ENCODE peak calls at places on chromosomes 2 and 18, in four cellular contexts. E is K562, V is IMR-90, T is GM12878. C is an unnamed sample. For H3K4me1, the result is how much of the 10 kb centered on the place peaks cover.

GRCh38 chr2:176151199-176152099 is at the start of gene HOXD4:
- DNase-seq in E (no peak), V (no peak), T (no peak), C (no peak)

GRCh38 chr2:204024503-204024902 is 87.9 kb downstream of the ICOS start:
- DNase-seq in E (peak), V (peak), T (no peak), C (peak)

GRCh38 chr2:26646986-26647672 is 6.0 kb upstream of the CIB4 start:
- DNase-seq in E (no peak), V (no peak), T (no peak), C (no peak)

GRCh38 chr2:70002241-70002896 is 40.9 kb upstream of the ASPRV1 start:
- DNase-seq in E (no peak), V (no peak), T (no peak), C (no peak)

GRCh38 chr2:14569294-14569693 is 63.2 kb upstream of the LRATD1 start:
- DNase-seq in E (no peak), V (no peak), T (no peak), C (no peak)

GRCh38 chr2:64063454-64063853 is 44.2 kb upstream of the VPS54 start:
- DNase-seq in E (no peak), V (no peak), T (no peak), C (no peak)

GRCh38 chr18:58288922-58289797 is 245.1 kb downstream of the NEDD4L start:
- DNase-seq in E (peak), V (peak), T (no peak), C (no peak)

GRCh38 chr2:237488901-237489860 is 2.1 kb downstream of the MLPH start:
- DNase-seq in E (no peak), V (peak), T (no peak), C (peak)

GRCh38 chr2:38246105-38246504 is 131.0 kb downstream of the ATL2 start:
- DNase-seq in E (no peak), V (no peak), T (no peak), C (no peak)

GRCh38 chr2:2847131-2847740 is 516.2 kb upstream of the MYT1L start:
- DNase-seq in E (no peak), V (no peak), T (no peak), C (no peak)

GRCh38 chr2:199916980-199917379 is 5.9 kb downstream of the C2orf69 start:
- DNase-seq in E (no peak), V (no peak), T (no peak), C (no peak)

GRCh38 chr2:45595724-45596435 is 15.2 kb downstream of the SRBD1 start:
- DNase-seq in E (no peak), V (peak), T (no peak), C (no peak)

GRCh38 chr2:124402274-124402673 is 377.2 kb downstream of the CNTNAP5 start:
- DNase-seq in E (no peak), V (no peak), T (no peak), C (no peak)

GRCh38 chr18:62957885-62958472 is 242.6 kb downstream of the PHLPP1 start:
- DNase-seq in E (peak), V (peak), T (no peak), C (no peak)

GRCh38 chr18:77077836-77078456 is 54.6 kb downstream of the MBP start:
- DNase-seq in E (peak), V (peak), T (no peak), C (no peak)

GRCh38 chr2:190707726-190708125 is 58.8 kb downstream of the NAB1 start:
- DNase-seq in E (no peak), V (no peak), T (no peak), C (no peak)

GRCh38 chr2:64127119-64127518 is 17.1 kb downstream of the PELI1 start:
- DNase-seq in E (no peak), V (no peak), T (no peak), C (no peak)

GRCh38 chr2:231557571-231558217 is 27.4 kb upstream of the NMUR1 start:
- DNase-seq in E (peak), V (peak), T (peak), C (peak)
- TF ChIP-seq USF2 in E (no peak), V (no peak), T (no peak), C (no peak)

GRCh38 chr2:47568164-47568861 is 165.4 kb downstream of the MSH2 start:
- DNase-seq in E (no peak), V (no peak), T (no peak), C (no peak)
- H3K4me1 ChIP-seq in E (under half), V (under half), T (under half), C (under half)

GRCh38 chr2:219109468-219109867 is 48.7 kb upstream of the IHH start:
- DNase-seq in E (no peak), V (no peak), T (no peak), C (no peak)

GRCh38 chr2:219106251-219106650 is 45.5 kb upstream of the IHH start:
- DNase-seq in E (no peak), V (no peak), T (no peak), C (no peak)

GRCh38 chr2:219107837-219108236 is 47.1 kb upstream of the IHH start:
- DNase-seq in E (no peak), V (no peak), T (no peak), C (no peak)

GRCh38 chr2:219099319-219099718 is 38.6 kb upstream of the IHH start:
- DNase-seq in E (no peak), V (peak), T (no peak), C (no peak)

DNA sequence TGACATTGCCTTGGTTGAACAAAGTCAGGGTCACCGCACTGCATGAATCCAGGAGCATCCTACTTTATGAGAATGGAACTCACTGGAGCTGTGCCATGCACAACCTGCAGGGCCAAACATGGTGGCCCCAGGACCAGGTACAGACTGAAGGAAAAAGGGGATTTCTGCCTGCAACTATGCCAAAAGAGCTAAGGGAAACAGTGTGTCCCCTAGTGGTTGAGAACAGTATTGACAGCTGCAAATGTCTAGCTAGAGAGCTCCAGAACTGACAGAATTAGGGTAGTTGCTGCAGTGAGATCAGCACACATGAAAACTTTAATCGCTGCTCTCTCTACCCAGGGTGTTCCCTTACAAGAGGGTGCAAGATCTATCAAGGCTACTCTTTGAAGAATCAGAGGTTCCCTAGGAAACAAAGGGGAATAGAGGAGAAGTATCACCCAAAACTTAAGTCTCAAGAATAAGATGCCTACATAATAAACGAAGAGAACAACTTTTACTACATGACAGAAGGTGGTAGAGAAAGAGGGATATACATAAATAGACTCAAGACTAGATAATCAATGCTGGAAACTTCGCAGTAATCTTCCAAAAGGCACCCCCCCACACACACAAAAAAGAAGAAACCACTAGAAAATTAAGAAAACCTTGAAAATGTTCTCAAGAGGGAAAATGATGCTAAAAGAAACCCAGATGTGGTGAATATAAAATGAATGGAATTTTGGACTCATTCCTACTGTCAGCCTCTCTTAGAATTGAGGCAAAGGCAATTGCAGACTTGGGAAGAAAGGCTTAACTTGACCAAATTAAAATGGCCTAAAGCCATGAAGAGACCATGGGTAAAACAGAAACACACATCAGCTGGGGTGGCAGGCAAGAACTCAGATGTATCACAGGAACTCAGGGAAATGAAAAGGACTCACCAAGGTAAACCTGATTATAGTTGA is 43.7 kb upstream of the IHH start:
- DNase-seq in E (peak), V (peak), T (no peak), C (peak)
- TF ChIP-seq CEBPB in E (no peak), V (no peak), T (no peak), C (no peak)

GRCh38 chr2:221044781-221045180 is 527.3 kb downstream of the EPHA4 start:
- DNase-seq in E (no peak), V (no peak), T (no peak), C (no peak)
- TF ChIP-seq USF2 in E (no peak), V (no peak), T (no peak), C (no peak)

C was measured in A549.